ENCODE peak calls at places on chromosomes 11 and 22, in eight cellular contexts. One of them, this sample, is unnamed.

GRCh38 chr11:131686836-131687235 is 316.4 kb downstream of the NTM start:
- DNase-seq in GM23338: no peak
- DNase-seq in hepatocyte: no peak
- DNase-seq in neural progenitor cell: no peak
- DNase-seq in MM.1S: no peak
- DNase-seq in HCT116: no peak
- DNase-seq in PC-3: no peak
- DNase-seq in GM23248: no peak
- DNase-seq in this sample: no peak

GRCh38 chr11:92627615-92628201 is 341.7 kb upstream of the MTNR1B start:
- DNase-seq in GM23338: peak
- DNase-seq in hepatocyte: no peak
- DNase-seq in neural progenitor cell: no peak
- DNase-seq in MM.1S: no peak
- DNase-seq in HCT116: no peak
- DNase-seq in PC-3: peak
- DNase-seq in GM23248: peak
- DNase-seq in this sample: no peak

GRCh38 chr22:43042101-43042780 is 27.3 kb upstream of the PACSIN2 start:
- DNase-seq in GM23338: no peak
- DNase-seq in hepatocyte: no peak
- DNase-seq in neural progenitor cell: peak
- DNase-seq in MM.1S: peak
- DNase-seq in HCT116: no peak
- DNase-seq in PC-3: no peak
- DNase-seq in GM23248: no peak
- DNase-seq in this sample: no peak

GRCh38 chr11:73206751-73207280 is 11.3 kb upstream of the P2RY2 start:
- DNase-seq in GM23338: no peak
- DNase-seq in hepatocyte: no peak
- DNase-seq in neural progenitor cell: no peak
- DNase-seq in MM.1S: no peak
- DNase-seq in HCT116: no peak
- DNase-seq in PC-3: peak
- DNase-seq in GM23248: no peak
- DNase-seq in this sample: no peak

GRCh38 chr11:19679952-19680823 is 32.4 kb upstream of the NAV2 start:
- DNase-seq in GM23338: peak
- DNase-seq in hepatocyte: peak
- DNase-seq in neural progenitor cell: peak
- DNase-seq in MM.1S: no peak
- DNase-seq in HCT116: peak
- DNase-seq in PC-3: peak
- DNase-seq in GM23248: peak
- DNase-seq in this sample: no peak

GRCh38 chr22:22750335-22751042 is 106.1 kb downstream of the GGTLC2 start:
- DNase-seq in GM23338: no peak
- DNase-seq in hepatocyte: no peak
- DNase-seq in neural progenitor cell: no peak
- DNase-seq in MM.1S: no peak
- DNase-seq in HCT116: no peak
- DNase-seq in PC-3: no peak
- DNase-seq in GM23248: no peak
- DNase-seq in this sample: no peak

GRCh38 chr22:25764270-25765015 is 22.5 kb downstream of the MYO18B start:
- DNase-seq in GM23338: peak
- DNase-seq in hepatocyte: no peak
- DNase-seq in neural progenitor cell: peak
- DNase-seq in MM.1S: no peak
- DNase-seq in HCT116: no peak
- DNase-seq in PC-3: no peak
- DNase-seq in GM23248: no peak
- DNase-seq in this sample: no peak

GRCh38 chr22:21641417-21641794 is 696 bp upstream of the SDF2L1 start:
- DNase-seq in GM23338: peak
- DNase-seq in hepatocyte: peak
- DNase-seq in neural progenitor cell: peak
- DNase-seq in MM.1S: no peak
- DNase-seq in HCT116: no peak
- DNase-seq in PC-3: peak
- DNase-seq in GM23248: peak
- DNase-seq in this sample: no peak

GRCh38 chr11:35619030-35619753 is 932 bp downstream of the FJX1 start:
- DNase-seq in GM23338: peak
- DNase-seq in hepatocyte: peak
- DNase-seq in neural progenitor cell: peak
- DNase-seq in MM.1S: peak
- DNase-seq in HCT116: no peak
- DNase-seq in PC-3: peak
- DNase-seq in GM23248: peak
- DNase-seq in this sample: no peak

GRCh38 chr22:19407649-19408606 is 23.6 kb downstream of the HIRA start:
- DNase-seq in GM23338: no peak
- DNase-seq in hepatocyte: peak
- DNase-seq in neural progenitor cell: no peak
- DNase-seq in MM.1S: no peak
- DNase-seq in HCT116: no peak
- DNase-seq in PC-3: no peak
- DNase-seq in GM23248: peak
- DNase-seq in this sample: no peak

GRCh38 chr11:111499483-111499882 is 12.7 kb downstream of the BTG4 start:
- DNase-seq in GM23338: no peak
- DNase-seq in hepatocyte: no peak
- DNase-seq in neural progenitor cell: no peak
- DNase-seq in MM.1S: no peak
- DNase-seq in HCT116: no peak
- DNase-seq in PC-3: no peak
- DNase-seq in GM23248: peak
- DNase-seq in this sample: no peak

GRCh38 chr11:47376183-47376542 is 2.2 kb downstream of the SPI1 start:
- DNase-seq in GM23338: no peak
- DNase-seq in hepatocyte: no peak
- DNase-seq in neural progenitor cell: no peak
- DNase-seq in MM.1S: no peak
- DNase-seq in HCT116: no peak
- DNase-seq in PC-3: no peak
- DNase-seq in GM23248: no peak
- DNase-seq in this sample: no peak

GRCh38 chr11:131888230-131888826 is 517.9 kb downstream of the NTM start:
- DNase-seq in GM23338: no peak
- DNase-seq in hepatocyte: no peak
- DNase-seq in neural progenitor cell: no peak
- DNase-seq in MM.1S: no peak
- DNase-seq in HCT116: no peak
- DNase-seq in PC-3: peak
- DNase-seq in GM23248: peak
- DNase-seq in this sample: no peak

GRCh38 chr22:38699784-38700183 is 959 bp downstream of the JOSD1 start:
- DNase-seq in GM23338: no peak
- DNase-seq in hepatocyte: peak
- DNase-seq in neural progenitor cell: no peak
- DNase-seq in MM.1S: no peak
- DNase-seq in HCT116: no peak
- DNase-seq in PC-3: peak
- DNase-seq in GM23248: peak
- DNase-seq in this sample: no peak

GRCh38 chr22:40204331-40205116 is 26.8 kb downstream of the TNRC6B start:
- DNase-seq in GM23338: no peak
- DNase-seq in hepatocyte: no peak
- DNase-seq in neural progenitor cell: no peak
- DNase-seq in MM.1S: no peak
- DNase-seq in HCT116: no peak
- DNase-seq in PC-3: no peak
- DNase-seq in GM23248: peak
- DNase-seq in this sample: no peak

GRCh38 chr11:60769273-60769672 is 12.6 kb downstream of the MS4A15 start:
- DNase-seq in GM23338: no peak
- DNase-seq in hepatocyte: no peak
- DNase-seq in neural progenitor cell: no peak
- DNase-seq in MM.1S: no peak
- DNase-seq in HCT116: no peak
- DNase-seq in PC-3: no peak
- DNase-seq in GM23248: no peak
- DNase-seq in this sample: no peak

GRCh38 chr11:72969894-72970335 is 155.7 kb downstream of the ATG16L2 start:
- DNase-seq in GM23338: no peak
- DNase-seq in hepatocyte: no peak
- DNase-seq in neural progenitor cell: no peak
- DNase-seq in MM.1S: peak
- DNase-seq in HCT116: no peak
- DNase-seq in PC-3: peak
- DNase-seq in GM23248: peak
- DNase-seq in this sample: no peak

GRCh38 chr11:41459602-41460405 is at the start of gene LRRC4C:
- DNase-seq in GM23338: peak
- DNase-seq in hepatocyte: no peak
- DNase-seq in neural progenitor cell: peak
- DNase-seq in MM.1S: no peak
- DNase-seq in HCT116: no peak
- DNase-seq in PC-3: peak
- DNase-seq in GM23248: no peak
- DNase-seq in this sample: no peak

GRCh38 chr22:39178206-39179111 is 26.0 kb upstream of the CBX7 start:
- DNase-seq in GM23338: no peak
- DNase-seq in hepatocyte: no peak
- DNase-seq in neural progenitor cell: no peak
- DNase-seq in MM.1S: no peak
- DNase-seq in HCT116: no peak
- DNase-seq in PC-3: peak
- DNase-seq in GM23248: peak
- DNase-seq in this sample: no peak

GRCh38 chr22:31210830-31211503 is 1.1 kb upstream of the LIMK2 start:
- DNase-seq in GM23338: no peak
- DNase-seq in hepatocyte: no peak
- DNase-seq in neural progenitor cell: no peak
- DNase-seq in MM.1S: peak
- DNase-seq in HCT116: no peak
- DNase-seq in PC-3: no peak
- DNase-seq in GM23248: no peak
- DNase-seq in this sample: no peak
- TF ChIP-seq EZH2phosphoT487 in GM23338: no peak
- TF ChIP-seq EZH2phosphoT487 in hepatocyte: no peak
- TF ChIP-seq EZH2phosphoT487 in neural progenitor cell: no peak
- TF ChIP-seq EZH2phosphoT487 in MM.1S: no peak
- TF ChIP-seq EZH2phosphoT487 in HCT116: no peak
- TF ChIP-seq EZH2phosphoT487 in PC-3: no peak
- TF ChIP-seq EZH2phosphoT487 in GM23248: no peak
- TF ChIP-seq EZH2phosphoT487 in this sample: no peak

DNA sequence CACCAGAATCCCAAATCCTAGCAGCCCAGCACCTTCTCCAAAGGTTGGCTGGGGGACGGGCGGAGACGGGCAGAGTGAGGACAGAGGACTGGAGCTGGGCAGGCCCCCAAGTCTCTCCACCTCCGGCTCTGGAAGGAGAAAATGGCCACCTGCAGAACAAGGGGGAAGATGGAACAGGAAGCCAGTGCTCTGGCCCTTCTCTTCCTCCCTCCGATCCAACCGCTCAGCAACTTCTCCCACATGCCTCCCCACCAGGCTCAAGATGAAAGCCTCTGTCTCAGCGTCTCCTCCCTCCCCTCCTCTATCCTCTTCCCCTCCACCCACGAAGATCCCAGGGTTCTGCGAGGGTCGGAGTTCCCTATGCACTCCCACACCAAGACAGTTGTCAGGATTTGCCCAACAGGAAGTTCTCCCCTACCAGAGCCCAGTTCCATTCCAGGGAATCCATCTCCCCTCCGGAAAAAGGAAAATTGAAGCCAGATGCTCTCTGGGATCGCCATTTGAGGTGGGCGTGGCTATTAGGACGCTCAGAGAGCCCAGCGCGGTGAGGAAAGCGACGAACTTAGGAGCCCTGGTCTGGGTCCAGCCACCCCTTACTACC is 20.0 kb downstream of the ADA2 start:
- DNase-seq in GM23338: peak
- DNase-seq in hepatocyte: peak
- DNase-seq in neural progenitor cell: peak
- DNase-seq in MM.1S: no peak
- DNase-seq in HCT116: no peak
- DNase-seq in PC-3: no peak
- DNase-seq in GM23248: peak
- DNase-seq in this sample: no peak
- H3K27ac ChIP-seq in GM23338: peak
- H3K27ac ChIP-seq in hepatocyte: peak
- H3K27ac ChIP-seq in neural progenitor cell: peak
- H3K27ac ChIP-seq in MM.1S: no peak
- H3K27ac ChIP-seq in HCT116: no peak
- H3K27ac ChIP-seq in PC-3: no peak
- H3K27ac ChIP-seq in GM23248: peak
- H3K27ac ChIP-seq in this sample: no peak

DNA sequence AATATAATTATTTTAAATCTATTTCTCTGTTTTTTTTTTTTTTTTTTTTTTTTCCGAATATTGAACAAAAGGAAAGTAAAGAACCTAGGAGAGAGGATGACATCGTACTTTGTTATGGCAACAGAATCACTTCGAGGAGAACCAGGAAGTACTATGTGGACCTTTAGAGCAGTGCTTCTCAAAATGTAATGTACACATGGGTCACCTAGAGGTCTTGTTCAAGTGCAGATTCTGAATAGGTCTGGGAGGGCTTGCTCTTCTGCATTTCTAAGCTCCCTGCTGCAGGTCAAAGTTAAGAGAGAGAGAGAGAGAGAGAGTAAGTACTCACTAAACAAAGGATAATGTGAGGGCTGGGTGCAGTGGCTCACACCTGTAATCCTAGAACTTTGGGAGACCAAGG is 419.5 kb upstream of the TENM4 start:
- DNase-seq in GM23338: no peak
- DNase-seq in hepatocyte: no peak
- DNase-seq in neural progenitor cell: no peak
- DNase-seq in MM.1S: no peak
- DNase-seq in HCT116: no peak
- DNase-seq in PC-3: no peak
- DNase-seq in GM23248: no peak
- DNase-seq in this sample: no peak
- TF ChIP-seq EZH2phosphoT487 in GM23338: no peak
- TF ChIP-seq EZH2phosphoT487 in hepatocyte: no peak
- TF ChIP-seq EZH2phosphoT487 in neural progenitor cell: no peak
- TF ChIP-seq EZH2phosphoT487 in MM.1S: no peak
- TF ChIP-seq EZH2phosphoT487 in HCT116: no peak
- TF ChIP-seq EZH2phosphoT487 in PC-3: no peak
- TF ChIP-seq EZH2phosphoT487 in GM23248: no peak
- TF ChIP-seq EZH2phosphoT487 in this sample: no peak

DNA sequence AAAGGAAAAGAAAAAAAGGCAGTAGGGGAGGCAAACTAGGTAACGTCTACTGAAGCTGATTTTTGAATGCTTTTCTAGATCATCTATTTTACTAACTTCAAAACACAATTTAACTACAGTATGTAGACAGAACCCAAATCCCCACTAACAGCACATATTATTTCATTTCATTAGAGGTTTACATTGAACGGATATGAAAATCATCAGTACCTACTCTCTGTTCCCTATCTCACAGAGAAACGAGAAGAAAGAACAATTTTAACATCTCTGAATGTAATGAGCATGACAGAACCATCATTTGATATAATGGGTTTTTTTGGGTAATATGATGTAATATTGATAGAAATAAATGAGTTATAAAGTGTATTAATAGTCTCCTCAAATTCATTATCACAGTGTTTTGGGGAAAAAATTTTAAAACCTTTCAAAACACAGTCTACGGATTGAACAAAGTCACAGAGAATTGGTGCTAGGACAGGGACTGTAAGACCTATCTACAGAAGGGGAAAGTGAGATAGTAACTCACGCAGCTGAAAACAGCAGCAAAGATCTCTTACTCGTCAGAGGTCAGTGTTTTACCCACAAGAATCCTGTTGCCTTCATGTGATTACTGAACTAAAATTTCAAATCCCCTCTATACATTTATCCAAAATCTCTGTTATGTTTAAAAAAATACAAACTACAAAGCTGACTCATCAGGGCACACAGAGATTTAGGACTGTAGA is 77.3 kb downstream of the ZBTB44 start:
- DNase-seq in GM23338: no peak
- DNase-seq in hepatocyte: no peak
- DNase-seq in neural progenitor cell: no peak
- DNase-seq in MM.1S: no peak
- DNase-seq in HCT116: no peak
- DNase-seq in PC-3: no peak
- DNase-seq in GM23248: no peak
- DNase-seq in this sample: no peak
- H3K27ac ChIP-seq in GM23338: no peak
- H3K27ac ChIP-seq in hepatocyte: no peak
- H3K27ac ChIP-seq in neural progenitor cell: no peak
- H3K27ac ChIP-seq in MM.1S: no peak
- H3K27ac ChIP-seq in HCT116: no peak
- H3K27ac ChIP-seq in PC-3: no peak
- H3K27ac ChIP-seq in GM23248: no peak
- H3K27ac ChIP-seq in this sample: no peak